ENCODE peak calls at places on chromosomes 2 and 18, in seven cellular contexts. C is mucosa of descending colon; L is CD8-positive, alpha-beta T cell; H is HCT116; T is GM23338; Y is NB4; R is fibroblast of pulmonary artery. A is an unnamed sample.

GRCh38 chr2:179438653-179439052 is 174.0 kb upstream of the SESTD1 start:
- DNase-seq in C (no peak), Y (no peak), H (no peak), R (no peak), L (no peak), T (no peak), A (no peak)

GRCh38 chr2:222000326-222000725 is 298.5 kb downstream of the PAX3 start:
- DNase-seq in T (no peak), R (peak), H (peak), L (no peak), Y (no peak), C (no peak), A (no peak)

GRCh38 chr2:168244318-168244717 is 3.1 kb downstream of the STK39 start:
- DNase-seq in R (no peak), Y (peak), L (no peak), H (no peak), C (peak), T (no peak), A (peak)

GRCh38 chr2:102107741-102108070 is 34.8 kb upstream of the IL1R1 start:
- DNase-seq in R (peak), H (no peak), T (no peak), Y (no peak), C (no peak), L (no peak), A (no peak)

GRCh38 chr2:104584393-104584792 is 269.5 kb upstream of the POU3F3 start:
- DNase-seq in H (no peak), L (no peak), Y (no peak), T (peak), C (no peak), R (no peak), A (no peak)

GRCh38 chr2:88227446-88227845 is 57.3 kb downstream of the THNSL2 start:
- DNase-seq in C (no peak), L (no peak), H (peak), R (no peak), T (no peak), Y (no peak), A (no peak)

GRCh38 chr2:98472961-98473746 is 28.5 kb downstream of the INPP4A start:
- DNase-seq in C (no peak), R (no peak), Y (no peak), H (no peak), T (no peak), L (no peak), A (no peak)

GRCh38 chr2:215441560-215442391 is 5.9 kb upstream of the FN1 start:
- DNase-seq in T (no peak), R (no peak), H (no peak), Y (no peak), L (no peak), C (no peak), A (no peak)

GRCh38 chr2:70463997-70464396 is 89.6 kb downstream of the TGFA start:
- DNase-seq in L (no peak), Y (no peak), R (no peak), H (no peak), C (no peak), T (no peak), A (no peak)

GRCh38 chr18:43876286-43877082 is 599.2 kb upstream of the SYT4 start:
- DNase-seq in R (no peak), T (no peak), C (no peak), L (no peak), H (no peak), Y (no peak), A (no peak)

GRCh38 chr2:64179582-64180321 is 35.5 kb upstream of the PELI1 start:
- DNase-seq in L (no peak), H (no peak), Y (no peak), R (no peak), C (no peak), T (no peak), A (no peak)

GRCh38 chr2:145085616-145086015 is 565.7 kb upstream of the ZEB2 start:
- DNase-seq in Y (no peak), T (no peak), R (peak), L (no peak), C (no peak), H (no peak), A (no peak)

GRCh38 chr2:30037016-30037415 is 109.8 kb upstream of the YPEL5 start:
- DNase-seq in C (no peak), L (no peak), R (no peak), T (no peak), H (no peak), Y (no peak), A (no peak)

GRCh38 chr2:45138904-45139303 is 129.7 kb upstream of the SIX2 start:
- DNase-seq in T (peak), Y (no peak), C (no peak), L (no peak), R (no peak), H (no peak), A (no peak)

GRCh38 chr2:67583185-67583584 is 186.1 kb downstream of the ETAA1 start:
- DNase-seq in C (no peak), R (no peak), H (no peak), L (no peak), Y (no peak), T (no peak), A (no peak)

GRCh38 chr2:133012847-133013734 is 343.1 kb upstream of the LYPD1 start:
- DNase-seq in H (no peak), R (no peak), T (no peak), Y (no peak), L (no peak), C (no peak), A (no peak)

GRCh38 chr2:219289537-219290361 is 10.6 kb downstream of the DNAJB2 start:
- DNase-seq in Y (peak), H (no peak), R (peak), L (no peak), C (peak), T (no peak), A (no peak)

GRCh38 chr18:14104906-14105748 is 27.1 kb downstream of the ZNF519 start:
- DNase-seq in H (no peak), C (no peak), L (no peak), T (peak), R (no peak), Y (no peak), A (no peak)

GRCh38 chr2:69436937-69437750 is at the start of gene NFU1:
- DNase-seq in R (peak), H (peak), L (peak), C (peak), Y (peak), T (peak), A (peak)
- TF ChIP-seq CTCF in R (peak), H (no peak), L (peak), C (peak), Y (peak), T (peak), A (peak)

GRCh38 chr2:227472265-227473018 is 486 bp downstream of the AGFG1 start:
- DNase-seq in L (peak), T (peak), C (peak), H (no peak), Y (peak), R (peak), A (peak)
- TF ChIP-seq CTCF in L (no peak), T (no peak), C (no peak), H (no peak), Y (no peak), R (no peak), A (no peak)

GRCh38 chr18:59055345-59056032 is 84.2 kb upstream of the SEC11C start:
- DNase-seq in R (peak), C (no peak), T (peak), H (no peak), L (no peak), Y (no peak), A (no peak)
- TF ChIP-seq CTCF in R (peak), C (no peak), T (peak), H (peak), L (no peak), Y (no peak), A (no peak)

GRCh38 chr2:1538663-1539062 is 125.4 kb downstream of the TPO start:
- DNase-seq in Y (peak), H (peak), R (peak), T (peak), L (no peak), C (no peak), A (no peak)
- TF ChIP-seq CTCF in Y (peak), H (peak), R (peak), T (peak), L (no peak), C (no peak), A (no peak)

DNA sequence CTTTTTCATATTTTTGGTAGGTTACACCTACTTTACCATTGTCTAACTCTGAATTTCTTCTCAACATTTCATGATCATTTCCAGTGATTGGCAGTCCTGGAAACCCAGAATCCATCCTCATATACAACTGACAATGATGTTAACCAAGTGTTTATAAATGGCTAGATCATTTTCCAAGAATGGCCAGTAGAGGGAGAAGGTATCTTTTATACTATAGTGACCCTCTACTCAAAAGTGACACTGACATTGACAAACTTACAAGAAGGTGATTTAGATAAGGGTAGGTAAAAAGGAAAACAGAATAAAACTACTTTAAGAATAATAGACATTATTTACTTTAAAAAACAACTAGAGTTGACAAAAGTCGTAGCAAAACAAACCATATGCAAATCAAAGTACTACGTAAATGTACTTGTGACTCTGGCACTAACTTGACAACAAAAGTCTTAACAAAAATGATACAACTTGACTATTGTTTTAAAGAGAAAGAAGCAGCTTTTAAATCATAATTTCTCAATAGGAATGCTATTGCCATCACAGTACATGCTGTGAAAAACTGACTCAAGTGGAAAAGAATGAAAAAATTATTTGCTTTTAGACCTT is 76.5 kb upstream of the GRB14 start:
- DNase-seq in H (peak), Y (peak), C (no peak), L (no peak), T (peak), R (peak), A (no peak)
- TF ChIP-seq CTCF in H (no peak), Y (peak), C (no peak), L (no peak), T (peak), R (peak), A (no peak)

GRCh38 chr2:195414479-195414878 is 242.5 kb upstream of the SLC39A10 start:
- DNase-seq in H (no peak), R (no peak), C (no peak), Y (no peak), T (no peak), L (no peak), A (no peak)
- TF ChIP-seq CTCF in H (no peak), R (no peak), C (no peak), Y (no peak), T (no peak), L (no peak), A (no peak)

GRCh38 chr18:62458346-62458745 is 64.5 kb upstream of the ZCCHC2 start:
- DNase-seq in C (no peak), Y (no peak), L (no peak), R (no peak), T (peak), H (no peak), A (no peak)
- TF ChIP-seq CTCF in C (no peak), Y (no peak), L (no peak), R (no peak), T (peak), H (no peak), A (no peak)

GRCh38 chr2:205716126-205716525 is 33.8 kb downstream of the NRP2 start:
- DNase-seq in L (no peak), C (peak), H (peak), R (no peak), Y (peak), T (peak), A (no peak)
- TF ChIP-seq CTCF in L (no peak), C (no peak), H (peak), R (peak), Y (peak), T (peak), A (no peak)

GRCh38 chr2:200796561-200796960 is 15.1 kb upstream of the BZW1 start:
- DNase-seq in R (no peak), H (no peak), L (no peak), Y (peak), T (no peak), C (no peak), A (no peak)
- TF ChIP-seq CTCF in R (no peak), H (no peak), L (no peak), Y (no peak), T (no peak), C (no peak), A (no peak)

DNA sequence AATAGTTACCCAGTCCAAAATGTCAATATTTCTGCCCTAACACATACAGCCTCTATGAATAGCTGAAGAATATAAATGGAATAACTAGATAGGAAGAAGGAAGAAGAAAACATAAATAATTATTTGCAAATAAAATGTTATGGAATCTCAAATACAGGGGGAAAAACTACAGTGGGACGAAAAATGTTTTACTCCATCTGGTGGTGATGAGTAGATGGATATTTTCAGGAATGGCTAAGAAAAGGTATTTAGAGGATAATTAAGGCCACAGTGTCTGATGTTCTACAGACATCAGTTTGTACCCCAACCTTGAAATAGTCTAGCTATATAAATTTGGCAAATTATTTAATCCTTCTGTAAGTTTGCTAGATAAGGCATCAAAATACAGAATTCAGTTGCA is 178.1 kb upstream of the FSHR start:
- DNase-seq in L (no peak), R (peak), C (no peak), Y (no peak), H (no peak), T (peak), A (no peak)
- TF ChIP-seq CTCF in L (no peak), R (peak), C (no peak), Y (no peak), H (no peak), T (no peak), A (no peak)

A was measured in natural killer cell.